ENCODE peak calls at places on chromosomes 16 and 17, in eight cellular contexts. One of them, this sample, is unnamed.

GRCh38 chr16:74735162-74735452 is 34.4 kb upstream of the MLKL start:
- DNase-seq in substantia nigra: no peak
- DNase-seq in choroid plexus epithelial cell: no peak
- DNase-seq in left kidney: peak; percentile 69
- DNase-seq in CD8-positive, alpha-beta T cell: no peak
- DNase-seq in NCI-H1092: no peak
- DNase-seq in WTC11: no peak
- DNase-seq in RCC 7860: no peak
- DNase-seq in this sample: no peak

GRCh38 chr17:34241062-34241461 is 14.0 kb upstream of the CCL2 start:
- DNase-seq in substantia nigra: peak; percentile 22
- DNase-seq in choroid plexus epithelial cell: peak; percentile 38
- DNase-seq in left kidney: peak; percentile 16
- DNase-seq in CD8-positive, alpha-beta T cell: no peak
- DNase-seq in NCI-H1092: no peak
- DNase-seq in WTC11: no peak
- DNase-seq in RCC 7860: no peak
- DNase-seq in this sample: no peak

GRCh38 chr17:60729854-60730253 is 52.2 kb downstream of the BCAS3 start:
- DNase-seq in substantia nigra: no peak
- DNase-seq in choroid plexus epithelial cell: peak; percentile 36
- DNase-seq in left kidney: no peak
- DNase-seq in CD8-positive, alpha-beta T cell: no peak
- DNase-seq in NCI-H1092: no peak
- DNase-seq in WTC11: no peak
- DNase-seq in RCC 7860: no peak
- DNase-seq in this sample: no peak

GRCh38 chr17:38912221-38912813 is 13.1 kb upstream of the LASP1NB start:
- DNase-seq in substantia nigra: no peak
- DNase-seq in choroid plexus epithelial cell: peak; percentile 53
- DNase-seq in left kidney: no peak
- DNase-seq in CD8-positive, alpha-beta T cell: no peak
- DNase-seq in NCI-H1092: peak; percentile 3
- DNase-seq in WTC11: no peak
- DNase-seq in RCC 7860: no peak
- DNase-seq in this sample: peak; percentile 85

GRCh38 chr17:70544307-70544706 is 375.0 kb downstream of the KCNJ2 start:
- DNase-seq in substantia nigra: no peak
- DNase-seq in choroid plexus epithelial cell: no peak
- DNase-seq in left kidney: no peak
- DNase-seq in CD8-positive, alpha-beta T cell: no peak
- DNase-seq in NCI-H1092: no peak
- DNase-seq in WTC11: no peak
- DNase-seq in RCC 7860: no peak
- DNase-seq in this sample: no peak

GRCh38 chr17:45135978-45136791 is 698 bp downstream of the ACBD4 start:
- DNase-seq in substantia nigra: no peak
- DNase-seq in choroid plexus epithelial cell: no peak
- DNase-seq in left kidney: no peak
- DNase-seq in CD8-positive, alpha-beta T cell: no peak
- DNase-seq in NCI-H1092: no peak
- DNase-seq in WTC11: no peak
- DNase-seq in RCC 7860: no peak
- DNase-seq in this sample: no peak

GRCh38 chr16:1257561-1258217 is 1.8 kb downstream of the TPSD1 start:
- DNase-seq in substantia nigra: no peak
- DNase-seq in choroid plexus epithelial cell: no peak
- DNase-seq in left kidney: no peak
- DNase-seq in CD8-positive, alpha-beta T cell: no peak
- DNase-seq in NCI-H1092: no peak
- DNase-seq in WTC11: no peak
- DNase-seq in RCC 7860: no peak
- DNase-seq in this sample: no peak

GRCh38 chr17:57985675-57985974 is 2.4 kb downstream of the VEZF1 start:
- DNase-seq in substantia nigra: no peak
- DNase-seq in choroid plexus epithelial cell: peak; percentile 25
- DNase-seq in left kidney: no peak
- DNase-seq in CD8-positive, alpha-beta T cell: no peak
- DNase-seq in NCI-H1092: no peak
- DNase-seq in WTC11: no peak
- DNase-seq in RCC 7860: peak; percentile 62
- DNase-seq in this sample: no peak

GRCh38 chr16:56534847-56535383 is 15.1 kb upstream of the BBS2 start:
- DNase-seq in substantia nigra: no peak
- DNase-seq in choroid plexus epithelial cell: no peak
- DNase-seq in left kidney: no peak
- DNase-seq in CD8-positive, alpha-beta T cell: no peak
- DNase-seq in NCI-H1092: no peak
- DNase-seq in WTC11: no peak
- DNase-seq in RCC 7860: no peak
- DNase-seq in this sample: no peak

GRCh38 chr17:8192070-8192815 is 2.3 kb upstream of the BORCS6 start:
- DNase-seq in substantia nigra: peak; percentile 76
- DNase-seq in choroid plexus epithelial cell: peak; percentile 97
- DNase-seq in left kidney: peak; percentile 96
- DNase-seq in CD8-positive, alpha-beta T cell: no peak
- DNase-seq in NCI-H1092: no peak
- DNase-seq in WTC11: peak; percentile 74
- DNase-seq in RCC 7860: peak; percentile 64
- DNase-seq in this sample: peak; percentile 93

GRCh38 chr17:79633154-79633553 is 22.3 kb upstream of the RBFOX3 start:
- DNase-seq in substantia nigra: no peak
- DNase-seq in choroid plexus epithelial cell: no peak
- DNase-seq in left kidney: no peak
- DNase-seq in CD8-positive, alpha-beta T cell: no peak
- DNase-seq in NCI-H1092: no peak
- DNase-seq in WTC11: peak; percentile 3
- DNase-seq in RCC 7860: no peak
- DNase-seq in this sample: no peak

GRCh38 chr17:36933174-36934143 is 3.8 kb upstream of the LHX1 start:
- DNase-seq in substantia nigra: no peak
- DNase-seq in choroid plexus epithelial cell: no peak
- DNase-seq in left kidney: peak; percentile 36
- DNase-seq in CD8-positive, alpha-beta T cell: no peak
- DNase-seq in NCI-H1092: no peak
- DNase-seq in WTC11: no peak
- DNase-seq in RCC 7860: no peak
- DNase-seq in this sample: no peak